ENCODE peak calls at places on chromosome 10, in ten cellular contexts. U, K, J, N, Z, P, G, B, Y and S are unnamed samples.

GRCh38 chr10:132900211-132900756 is 42.1 kb downstream of the CFAP46 start:
- DNase-seq in U (no peak), K (no peak), J (no peak), N (no peak), Z (no peak), P (no peak), G (no peak), B (no peak), Y (no peak), S (no peak)

GRCh38 chr10:93124580-93125318 is 51.1 kb downstream of the CYP26A1 start:
- DNase-seq in U (no peak), K (no peak), J (no peak), N (no peak), Z (peak), P (no peak), G (no peak), B (no peak), Y (no peak), S (no peak)

GRCh38 chr10:124493191-124493936 is 31.7 kb downstream of the LHPP start:
- DNase-seq in U (no peak), K (no peak), J (no peak), N (no peak), Z (peak), P (no peak), G (no peak), B (no peak), Y (no peak), S (no peak)

GRCh38 chr10:114780610-114781184 is 40.9 kb upstream of the FHIP2A start:
- DNase-seq in U (no peak), K (no peak), J (no peak), N (no peak), Z (no peak), P (no peak), G (no peak), B (no peak), Y (no peak), S (no peak)

GRCh38 chr10:5665380-5666323 is 743 bp downstream of the ASB13 start:
- DNase-seq in U (no peak), K (no peak), J (no peak), N (no peak), Z (peak), P (peak), G (peak), B (peak), Y (no peak), S (no peak)

GRCh38 chr10:10685566-10685965 is 332.1 kb upstream of the CELF2 start:
- DNase-seq in U (no peak), K (no peak), J (no peak), N (no peak), Z (no peak), P (no peak), G (no peak), B (no peak), Y (no peak), S (no peak)

GRCh38 chr10:100934084-100934659 is 21.4 kb downstream of the SLF2 start:
- DNase-seq in U (no peak), K (no peak), J (no peak), N (no peak), Z (peak), P (no peak), G (no peak), B (no peak), Y (no peak), S (no peak)

GRCh38 chr10:77467422-77467963 is 170.1 kb downstream of the KCNMA1 start:
- DNase-seq in U (no peak), K (no peak), J (no peak), N (no peak), Z (no peak), P (no peak), G (peak), B (no peak), Y (no peak), S (no peak)

GRCh38 chr10:113480828-113481502 is 71.9 kb upstream of the HABP2 start:
- DNase-seq in U (no peak), K (no peak), J (no peak), N (no peak), Z (no peak), P (no peak), G (peak), B (no peak), Y (no peak), S (no peak)

GRCh38 chr10:24957624-24958435 is 5.4 kb upstream of the PRTFDC1 start:
- DNase-seq in U (no peak), K (no peak), J (no peak), N (peak), Z (no peak), P (no peak), G (no peak), B (peak), Y (no peak), S (no peak)

GRCh38 chr10:10598297-10598696 is 419.4 kb upstream of the CELF2 start:
- DNase-seq in U (no peak), K (no peak), J (no peak), N (no peak), Z (no peak), P (no peak), G (no peak), B (no peak), Y (no peak), S (no peak)

GRCh38 chr10:14751576-14752330 is 22.9 kb downstream of the FAM107B start:
- DNase-seq in U (no peak), K (no peak), J (no peak), N (no peak), Z (peak), P (no peak), G (peak), B (peak), Y (no peak), S (peak)

GRCh38 chr10:112802411-112803060 is 147.5 kb upstream of the TCF7L2 start:
- DNase-seq in U (no peak), K (no peak), J (no peak), N (no peak), Z (no peak), P (no peak), G (no peak), B (no peak), Y (no peak), S (no peak)

GRCh38 chr10:59138052-59138451 is 38.4 kb upstream of the PHYHIPL start:
- DNase-seq in U (no peak), K (no peak), J (no peak), N (no peak), Z (no peak), P (no peak), G (no peak), B (no peak), Y (no peak), S (no peak)

GRCh38 chr10:102997998-102998397 is 79.9 kb downstream of the CNNM2 start:
- DNase-seq in U (no peak), K (no peak), J (no peak), N (no peak), Z (no peak), P (no peak), G (no peak), B (no peak), Y (no peak), S (no peak)

GRCh38 chr10:127943336-127943910 is 36.5 kb downstream of the PTPRE start:
- DNase-seq in U (no peak), K (no peak), J (no peak), N (no peak), Z (no peak), P (no peak), G (no peak), B (no peak), Y (no peak), S (no peak)

GRCh38 chr10:117477961-117478670 is 64.4 kb upstream of the EMX2 start:
- DNase-seq in U (no peak), K (no peak), J (peak), N (peak), Z (no peak), P (no peak), G (no peak), B (no peak), Y (no peak), S (no peak)

GRCh38 chr10:71998840-71999194 is 34.6 kb downstream of the CHST3 start:
- DNase-seq in U (no peak), K (no peak), J (no peak), N (no peak), Z (no peak), P (peak), G (peak), B (no peak), Y (no peak), S (no peak)

GRCh38 chr10:17174626-17175025 is 26.8 kb downstream of the TRDMT1 start:
- DNase-seq in U (no peak), K (no peak), J (no peak), N (no peak), Z (no peak), P (no peak), G (no peak), B (no peak), Y (no peak), S (no peak)

GRCh38 chr10:98302711-98303365 is 34.8 kb upstream of the LOXL4 start:
- DNase-seq in U (no peak), K (no peak), J (no peak), N (no peak), Z (no peak), P (no peak), G (no peak), B (no peak), Y (no peak), S (no peak)

GRCh38 chr10:90245623-90246022 is 544.2 kb downstream of the KIF20B start:
- DNase-seq in U (no peak), K (no peak), J (no peak), N (no peak), Z (no peak), P (no peak), G (no peak), B (no peak), Y (no peak), S (no peak)

GRCh38 chr10:31581741-31582323 is 262.8 kb downstream of the ZEB1 start:
- DNase-seq in U (no peak), K (no peak), J (no peak), N (no peak), Z (peak), P (no peak), G (no peak), B (no peak), Y (no peak), S (no peak)

GRCh38 chr10:52779541-52780390 is 7.2 kb upstream of the MBL2 start:
- DNase-seq in U (peak), K (no peak), J (peak), N (no peak), Z (peak), P (peak), G (peak), B (peak), Y (peak), S (peak)

GRCh38 chr10:58486821-58487220 is 25.9 kb upstream of the BICC1 start:
- DNase-seq in U (no peak), K (no peak), J (no peak), N (no peak), Z (no peak), P (no peak), G (no peak), B (no peak), Y (no peak), S (no peak)

GRCh38 chr10:86498608-86499007 is 23.0 kb downstream of the WAPL start:
- DNase-seq in U (no peak), K (no peak), J (no peak), N (no peak), Z (no peak), P (no peak), G (no peak), B (no peak), Y (no peak), S (no peak)

GRCh38 chr10:125756196-125756595 is 19.4 kb downstream of the MMP21 start:
- DNase-seq in U (no peak), K (no peak), J (no peak), N (no peak), Z (no peak), P (no peak), G (no peak), B (no peak), Y (no peak), S (no peak)

GRCh38 chr10:116296358-116296757 is 23.4 kb upstream of the GFRA1 start:
- DNase-seq in U (no peak), K (no peak), J (no peak), N (no peak), Z (no peak), P (no peak), G (no peak), B (no peak), Y (no peak), S (no peak)

GRCh38 chr10:34670101-34670500 is 145.0 kb downstream of the PARD3 start:
- DNase-seq in U (no peak), K (no peak), J (no peak), N (no peak), Z (no peak), P (no peak), G (no peak), B (no peak), Y (no peak), S (no peak)

GRCh38 chr10:103543617-103544525 is 50.4 kb downstream of the NEURL1 start:
- DNase-seq in U (peak), K (no peak), J (no peak), N (no peak), Z (no peak), P (no peak), G (no peak), B (no peak), Y (no peak), S (no peak)